ENCODE peak calls at places on chromosomes 4 and X, in four cellular contexts. L is WTC11, M is K562, U is GM12878. D is an unnamed sample.

GRCh38 chrX:21907250-21907649 is 33.3 kb upstream of the SMS start:
- DNase-seq in L (no peak), U (no peak), M (no peak), D (no peak)

GRCh38 chr4:7944568-7945220 is 5.0 kb upstream of the AFAP1 start:
- DNase-seq in L (no peak), U (no peak), M (no peak), D (peak)

GRCh38 chr4:121736735-121737351 is 28.1 kb downstream of the SMIM43 start:
- DNase-seq in L (no peak), M (peak), U (no peak), D (peak)

GRCh38 chrX:4706961-4707360 is 993.5 kb upstream of the PRKX start:
- DNase-seq in U (no peak), L (no peak), M (no peak), D (no peak)

GRCh38 chr4:86831262-86832090 is 17.7 kb downstream of the SLC10A6 start:
- DNase-seq in L (no peak), U (no peak), M (no peak), D (peak)

GRCh38 chrX:123425904-123426303 is 241.8 kb downstream of the GRIA3 start:
- DNase-seq in M (no peak), U (no peak), L (no peak), D (no peak)

GRCh38 chrX:38318606-38319005 is 8.7 kb downstream of the RPGR start:
- DNase-seq in L (no peak), M (no peak), U (no peak), D (no peak)

GRCh38 chrX:104310084-104310483 is 55.4 kb upstream of the ESX1 start:
- DNase-seq in L (no peak), M (peak), U (no peak), D (no peak)

GRCh38 chrX:3584415-3584996 is 128.9 kb downstream of the PRKX start:
- DNase-seq in L (peak), U (no peak), M (no peak), D (no peak)

GRCh38 chrX:100687546-100687945 is 43.5 kb downstream of the SRPX2 start:
- DNase-seq in L (no peak), U (no peak), M (no peak), D (no peak)

GRCh38 chr4:163748474-163748873 is 254.0 kb downstream of the TMA16 start:
- DNase-seq in M (no peak), L (no peak), U (no peak), D (no peak)

GRCh38 chr4:164779811-164780216 is 25.9 kb downstream of the SMIM31 start:
- DNase-seq in M (peak), U (peak), L (peak), D (peak)

GRCh38 chr4:42655921-42656735 is 777 bp downstream of the ATP8A1 start:
- DNase-seq in L (peak), M (no peak), U (no peak), D (peak)

GRCh38 chr4:7941111-7942018 is 1.7 kb upstream of the AFAP1 start:
- DNase-seq in U (no peak), L (no peak), M (no peak), D (no peak)

GRCh38 chr4:79820427-79820826 is 252.6 kb downstream of the ANTXR2 start:
- DNase-seq in M (no peak), L (no peak), U (no peak), D (no peak)

GRCh38 chr4:185358514-185359433 is 37.0 kb downstream of the LRP2BP start:
- DNase-seq in L (no peak), U (no peak), M (peak), D (peak)

GRCh38 chr4:40055873-40056721 is 553 bp upstream of the N4BP2 start:
- DNase-seq in M (peak), U (no peak), L (peak), D (peak)

GRCh38 chr4:68617003-68617698 is 41.0 kb upstream of the UGT2B17 start:
- DNase-seq in L (no peak), M (no peak), U (no peak), D (no peak)

GRCh38 chr4:89000844-89001360 is 56.1 kb downstream of the FAM13A start:
- DNase-seq in L (no peak), U (no peak), M (peak), D (peak)

GRCh38 chrX:122187065-122187464 is 997.0 kb upstream of the GRIA3 start:
- DNase-seq in L (no peak), M (no peak), U (no peak), D (no peak)

GRCh38 chrX:11406109-11406755 is 113.0 kb downstream of the AMELX start:
- DNase-seq in M (no peak), U (no peak), L (no peak), D (no peak)

GRCh38 chr4:154595807-154596206 is 5.3 kb upstream of the FGA start:
- DNase-seq in U (no peak), L (no peak), M (no peak), D (peak)

GRCh38 chr4:11623726-11624037 is 195.0 kb upstream of the HS3ST1 start:
- DNase-seq in L (peak), M (no peak), U (no peak), D (no peak)

GRCh38 chrX:24145340-24146186 is 4.0 kb upstream of the ZFX start:
- DNase-seq in L (no peak), M (peak), U (no peak), D (peak)

GRCh38 chrX:31266172-31267076 is 194.6 kb upstream of the FTHL17 start:
- DNase-seq in U (no peak), L (peak), M (peak), D (peak)

DNA sequence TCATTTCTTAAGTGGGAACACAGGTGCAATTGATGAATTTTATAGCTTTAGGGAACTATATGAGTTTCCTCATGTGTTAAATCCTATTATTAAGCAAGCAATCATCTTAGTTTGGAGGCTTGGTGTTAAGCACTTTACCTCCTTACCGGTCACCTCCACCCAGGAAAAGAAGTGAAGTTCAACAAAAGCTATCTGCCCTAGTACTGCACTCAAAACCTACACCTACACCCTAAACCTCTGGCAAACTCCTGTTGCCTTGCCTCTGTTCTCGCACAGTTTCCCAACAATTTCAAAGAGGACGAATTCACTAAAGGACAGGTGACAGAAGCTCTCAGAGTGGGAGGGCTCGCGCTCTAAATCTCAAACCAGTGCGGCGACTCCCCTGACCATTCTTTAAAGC is 85.7 kb upstream of the TENT5D start:
- DNase-seq in U (no peak), L (no peak), M (no peak), D (no peak)
- TF ChIP-seq NR2C2 in U (no peak), L (no peak), M (no peak), D (no peak)

DNA sequence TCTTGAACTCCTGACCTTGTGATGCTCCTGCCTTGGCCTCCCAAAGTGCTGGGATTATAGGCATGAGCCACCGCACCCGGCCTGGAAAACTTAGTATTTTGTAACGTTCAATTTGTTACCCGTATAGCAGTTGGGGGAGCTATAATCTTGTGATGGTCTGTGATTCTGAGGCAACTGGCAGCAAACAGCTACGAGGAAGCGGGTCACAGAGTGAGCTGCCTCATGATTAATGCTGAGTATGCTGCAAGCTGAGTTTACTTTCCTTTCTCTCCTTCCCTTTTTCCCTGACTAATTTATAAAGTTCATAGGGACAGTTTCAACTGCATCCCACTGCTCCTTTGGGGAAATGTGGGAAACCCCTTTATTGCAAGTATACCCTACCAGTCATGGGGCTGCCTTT is 17.7 kb upstream of the ELOVL6 start:
- DNase-seq in M (no peak), L (no peak), U (no peak), D (no peak)
- TF ChIP-seq USF2 in M (no peak), L (no peak), U (no peak), D (no peak)

GRCh38 chr4:1061372-1061700 is 49.9 kb downstream of the FGFRL1 start:
- DNase-seq in U (no peak), L (no peak), M (no peak), D (no peak)

GRCh38 chr4:1062419-1062818 is 50.9 kb downstream of the RNF212 start:
- DNase-seq in L (no peak), U (no peak), M (no peak), D (no peak)

GRCh38 chr4:1060121-1060520 is 48.7 kb downstream of the FGFRL1 start:
- DNase-seq in M (no peak), U (no peak), L (no peak), D (no peak)

GRCh38 chr4:1060646-1061371 is 49.4 kb downstream of the FGFRL1 start:
- DNase-seq in M (no peak), L (no peak), U (no peak), D (no peak)

GRCh38 chr4:1061747-1062146 is 50.3 kb downstream of the FGFRL1 start:
- DNase-seq in L (no peak), M (no peak), U (no peak), D (no peak)
- TF ChIP-seq NR2C2 in L (no peak), M (no peak), U (no peak), D (no peak)

GRCh38 chrX:1221296-1221845 is 8.9 kb upstream of the CRLF2 start:
- DNase-seq in M (no peak), U (no peak), L (no peak), D (no peak)

GRCh38 chrX:1222511-1223252 is 10.2 kb upstream of the CRLF2 start:
- DNase-seq in L (no peak), U (no peak), M (no peak), D (peak)

GRCh38 chrX:1223253-1223621 is 10.8 kb upstream of the CRLF2 start:
- DNase-seq in U (no peak), L (no peak), M (no peak), D (no peak)

GRCh38 chrX:1226249-1226648 is 13.8 kb upstream of the CRLF2 start:
- DNase-seq in U (no peak), L (no peak), M (no peak), D (no peak)

DNA sequence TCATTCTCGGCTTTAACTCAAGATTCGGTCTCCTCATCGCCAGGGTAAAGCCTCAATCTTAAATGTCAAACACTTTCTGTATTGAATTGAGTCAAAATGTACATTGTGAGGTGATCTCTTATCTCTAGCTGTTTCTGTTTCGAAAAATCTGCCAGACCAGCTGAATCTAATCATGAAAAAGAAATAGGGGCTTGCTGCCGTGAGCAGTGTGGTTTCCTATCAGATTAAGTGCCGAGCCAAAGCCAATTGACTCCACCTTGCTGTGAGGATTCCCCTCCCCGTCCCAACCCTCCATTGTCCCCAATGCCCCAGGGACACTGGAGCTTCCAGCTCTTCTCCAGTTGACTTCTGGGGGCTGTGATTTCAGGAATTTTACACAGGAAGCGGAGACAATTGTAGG is 12.5 kb upstream of the CRLF2 start:
- DNase-seq in U (no peak), M (no peak), L (no peak), D (no peak)
- TF ChIP-seq USF2 in U (no peak), M (no peak), L (no peak), D (no peak)

GRCh38 chr4:99536848-99537247 is 26.0 kb downstream of the C4orf17 start:
- DNase-seq in U (no peak), L (no peak), M (no peak), D (peak)

GRCh38 chr4:99540287-99540939 is 23.4 kb downstream of the TRMT10A start:
- DNase-seq in L (no peak), U (no peak), M (no peak), D (no peak)

GRCh38 chr4:99536148-99536728 is 25.4 kb downstream of the C4orf17 start:
- DNase-seq in L (no peak), U (no peak), M (no peak), D (no peak)

DNA sequence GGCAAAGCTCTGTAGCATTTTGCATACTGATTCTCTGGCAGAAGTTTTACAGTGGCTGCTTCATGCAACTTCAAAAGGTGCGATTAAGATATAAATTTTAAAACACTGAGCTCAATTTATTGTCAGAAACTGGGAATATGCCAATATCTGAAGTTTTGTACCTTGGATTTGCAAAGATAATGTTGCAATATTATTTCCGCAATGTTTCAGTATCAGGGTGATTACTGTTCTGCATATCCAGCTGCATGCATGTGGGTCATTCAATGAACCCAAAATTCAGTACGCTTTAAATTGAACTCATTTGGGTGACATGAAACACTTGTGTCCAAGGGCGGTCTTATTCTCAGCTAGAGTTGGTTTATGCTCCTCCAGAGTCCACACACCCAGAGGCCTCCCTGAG is 26.2 kb downstream of the TRMT10A start:
- DNase-seq in U (no peak), L (no peak), M (no peak), D (no peak)
- TF ChIP-seq NR2C2 in U (no peak), L (no peak), M (no peak), D (no peak)

GRCh38 chr4:61638600-61638999 is 438.5 kb downstream of the ADGRL3 start:
- DNase-seq in M (no peak), L (no peak), U (no peak), D (no peak)
- TF ChIP-seq USF2 in M (no peak), L (no peak), U (no peak), D (no peak)

DNA sequence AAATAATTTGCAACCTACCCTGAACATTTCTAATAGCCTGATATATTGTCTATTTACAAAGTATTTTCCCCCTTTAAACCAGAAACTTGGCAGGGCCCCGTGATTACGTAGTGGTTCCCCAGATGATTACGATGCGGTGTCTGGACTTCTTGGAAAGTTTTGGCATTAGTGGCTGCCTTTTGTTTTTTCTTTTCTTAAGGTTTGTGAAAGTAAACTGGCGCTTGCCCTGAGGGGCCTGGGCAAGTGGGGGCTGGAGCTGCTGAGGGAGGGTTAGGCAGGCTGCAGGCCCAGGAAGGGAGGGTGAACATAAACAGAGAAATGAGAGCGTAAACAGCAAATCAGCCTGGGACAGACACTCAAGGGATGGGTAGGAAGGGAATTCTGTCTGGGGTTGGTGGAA is 123.6 kb upstream of the MSX1 start:
- DNase-seq in U (no peak), L (no peak), M (no peak), D (no peak)
- TF ChIP-seq NR2C2 in U (no peak), L (no peak), M (no peak), D (no peak)

DNA sequence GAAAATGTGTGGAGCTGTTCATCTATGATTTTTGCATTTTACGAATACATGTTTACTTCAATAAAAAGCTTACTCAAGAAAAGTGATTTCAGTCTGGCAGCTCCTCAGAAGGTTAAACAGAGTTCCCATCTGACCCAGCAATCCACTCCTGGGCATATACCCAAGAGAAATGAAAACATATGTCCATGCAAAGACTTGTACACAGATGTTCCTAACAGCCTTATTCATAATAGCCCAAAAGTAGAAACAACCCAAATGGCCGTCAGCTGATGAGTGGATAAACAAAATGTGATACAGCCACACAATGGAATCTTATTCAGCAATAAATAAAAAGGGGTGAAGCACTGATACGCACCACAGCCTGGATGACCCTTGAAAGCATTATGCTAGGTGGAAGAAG is 20.8 kb downstream of the CLCN4 start:
- DNase-seq in L (no peak), M (no peak), U (no peak), D (no peak)
- TF ChIP-seq USF2 in L (no peak), M (no peak), U (no peak), D (no peak)

D was measured in HepG2.